ENCODE peak calls at places on chromosomes 16 and 17, in five cellular contexts. X, J, S, L and B are unnamed samples.

GRCh38 chr17:79892457-79893236 is 53.4 kb upstream of the CBX4 start:
- DNase-seq in S (no peak), J (no peak), X (peak; percentile 31), L (no peak), B (no peak)

GRCh38 chr17:76845524-76845923 is 22.7 kb upstream of the MGAT5B start:
- DNase-seq in J (no peak), L (no peak), S (no peak), X (no peak), B (no peak)

GRCh38 chr16:9096416-9096952 is 5.0 kb downstream of the HAPSTR1 start:
- DNase-seq in S (no peak), L (no peak), J (no peak), X (peak; percentile 29), B (no peak)

GRCh38 chr16:1832831-1833454 is 5.9 kb downstream of the FAHD1 start:
- DNase-seq in X (no peak), J (no peak), S (no peak), L (no peak), B (no peak)

GRCh38 chr16:89381788-89382187 is 108.6 kb downstream of the ANKRD11 start:
- DNase-seq in L (no peak), X (no peak), S (no peak), J (no peak), B (no peak)

GRCh38 chr17:55451758-55452468 is 30.3 kb upstream of the MMD start:
- DNase-seq in L (no peak), X (no peak), J (no peak), S (peak; percentile 66), B (no peak)

GRCh38 chr17:72719582-72720493 is 372.6 kb downstream of the SLC39A11 start:
- DNase-seq in S (no peak), J (peak; percentile 63), X (no peak), L (peak; percentile 18), B (no peak)

GRCh38 chr16:88430524-88431446 is 22.3 kb upstream of the ZFPM1 start:
- DNase-seq in X (no peak), L (no peak), J (peak; percentile 41), S (no peak), B (no peak)

GRCh38 chr17:39831588-39831987 is 32.5 kb downstream of the IKZF3 start:
- DNase-seq in J (no peak), S (no peak), L (no peak), X (no peak), B (no peak)

GRCh38 chr17:82457071-82457789 is 1.3 kb upstream of the NARF start:
- DNase-seq in S (no peak), J (no peak), X (no peak), L (peak; percentile 63), B (no peak)

GRCh38 chr17:12730421-12730820 is 58.9 kb upstream of the ARHGAP44 start:
- DNase-seq in J (no peak), S (no peak), L (no peak), X (no peak), B (no peak)

GRCh38 chr17:29078183-29079045 is 35.5 kb downstream of the PIPOX start:
- DNase-seq in J (no peak), L (no peak), X (no peak), S (no peak), B (peak; percentile 32)

GRCh38 chr16:52372313-52372712 is 174.6 kb downstream of the TOX3 start:
- DNase-seq in J (no peak), S (no peak), L (no peak), X (no peak), B (no peak)

DNA sequence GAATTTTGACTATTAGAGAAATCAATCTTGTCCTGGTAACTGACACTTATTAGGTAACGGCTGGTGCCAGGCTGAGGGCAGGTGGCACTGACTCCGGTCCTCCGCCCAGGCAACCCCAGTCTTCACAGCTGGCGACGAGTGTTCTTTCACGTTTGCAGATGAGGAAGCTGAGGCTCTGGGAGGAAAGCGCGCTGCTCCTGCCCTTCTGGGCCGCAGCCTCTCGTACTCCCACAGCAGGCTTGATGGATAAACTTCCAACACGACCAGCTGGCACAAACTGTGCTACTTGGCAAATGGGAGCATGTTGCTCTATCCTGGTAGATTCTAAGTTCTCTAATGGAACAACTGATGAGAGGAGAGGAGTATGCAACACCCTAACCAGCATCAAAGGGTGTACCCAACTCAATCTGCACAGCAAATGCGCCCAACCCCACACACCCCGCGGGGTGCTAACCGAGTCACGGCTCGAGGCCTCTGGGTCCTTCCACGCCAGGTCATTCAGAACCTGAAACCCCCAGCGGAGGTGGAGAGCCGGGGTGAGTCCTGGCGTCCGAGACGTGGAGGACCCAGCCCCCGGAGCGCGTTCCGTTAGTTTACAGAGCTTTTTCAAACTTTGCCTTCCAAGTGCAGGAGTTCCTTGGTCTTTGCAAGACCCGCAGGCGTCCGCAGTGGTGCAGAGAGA is 477 bp upstream of the SLC47A1 start:
- DNase-seq in X (no peak), S (no peak), L (no peak), J (no peak), B (no peak)
- H3K27ac ChIP-seq in X (peak overlapping the region; percentile 54), S (no peak overlapping the region), L (no peak overlapping the region), J (no peak overlapping the region), B (no peak overlapping the region)

GRCh38 chr17:40864661-40865380 is 2.2 kb downstream of the KRT12 start:
- DNase-seq in L (no peak), S (no peak), X (no peak), J (no peak), B (no peak)

GRCh38 chr17:40859536-40859935 is 7.5 kb downstream of the KRT12 start:
- DNase-seq in L (no peak), J (no peak), S (no peak), X (no peak), B (no peak)

GRCh38 chr17:40866838-40867237 is at the start of gene KRT12:
- DNase-seq in J (no peak), X (no peak), S (no peak), L (no peak), B (no peak)

GRCh38 chr17:40857535-40857934 is 9.5 kb downstream of the KRT12 start:
- DNase-seq in L (no peak), S (no peak), X (no peak), J (no peak), B (no peak)

DNA sequence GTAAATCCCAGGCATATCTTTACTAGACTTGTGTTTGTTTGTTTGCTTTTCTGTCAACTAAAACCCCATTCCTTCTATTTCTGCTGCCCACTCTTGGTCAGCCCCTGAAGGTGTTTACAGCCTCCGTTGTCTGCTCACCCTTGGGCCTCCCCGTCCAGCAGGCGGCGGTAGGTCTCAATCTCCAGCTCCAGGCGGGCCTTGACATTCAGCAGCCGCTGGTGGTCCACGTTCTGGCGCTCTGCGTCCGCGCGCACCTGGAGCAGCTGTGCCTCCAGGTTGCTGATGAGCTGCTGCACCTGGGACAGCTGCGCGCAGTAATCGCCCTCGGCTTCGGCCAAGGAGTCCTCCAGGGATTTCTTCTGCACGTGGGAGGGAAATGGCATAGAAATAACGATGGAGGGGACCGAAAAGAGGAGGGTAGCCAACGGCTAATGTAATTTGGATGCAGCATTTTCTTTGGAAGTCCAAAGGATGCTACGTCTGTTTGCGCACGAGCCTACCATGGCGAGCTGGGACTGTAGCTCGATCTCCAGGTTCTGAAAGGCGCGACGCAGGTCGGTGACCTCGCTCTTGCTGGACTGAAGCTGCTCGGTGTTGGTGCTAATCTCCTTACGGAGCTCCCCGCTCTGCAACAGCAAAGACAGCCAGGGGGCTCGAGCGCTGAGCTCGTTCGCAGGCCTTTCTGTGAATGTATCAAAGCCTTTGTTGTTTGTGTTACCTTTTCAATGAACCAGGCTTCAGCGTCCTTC is 3.9 kb downstream of the KRT12 start:
- DNase-seq in S (no peak), J (no peak), L (no peak), X (no peak), B (peak; percentile 74)
- TF ChIP-seq CTCF in S (peak; percentile 55), J (no peak), L (no peak), X (no peak), B (peak; percentile 40)

GRCh38 chr16:47815655-47816054 is 340.1 kb downstream of the ABCC12 start:
- DNase-seq in S (no peak), X (no peak), L (no peak), J (no peak), B (no peak)

GRCh38 chr16:47817048-47817447 is 338.7 kb downstream of the ABCC12 start:
- DNase-seq in J (no peak), L (no peak), X (no peak), S (no peak), B (no peak)
- H3K27ac ChIP-seq in J (no peak overlapping the region), L (no peak overlapping the region), X (no peak overlapping the region), S (no peak overlapping the region), B (no peak overlapping the region)

DNA sequence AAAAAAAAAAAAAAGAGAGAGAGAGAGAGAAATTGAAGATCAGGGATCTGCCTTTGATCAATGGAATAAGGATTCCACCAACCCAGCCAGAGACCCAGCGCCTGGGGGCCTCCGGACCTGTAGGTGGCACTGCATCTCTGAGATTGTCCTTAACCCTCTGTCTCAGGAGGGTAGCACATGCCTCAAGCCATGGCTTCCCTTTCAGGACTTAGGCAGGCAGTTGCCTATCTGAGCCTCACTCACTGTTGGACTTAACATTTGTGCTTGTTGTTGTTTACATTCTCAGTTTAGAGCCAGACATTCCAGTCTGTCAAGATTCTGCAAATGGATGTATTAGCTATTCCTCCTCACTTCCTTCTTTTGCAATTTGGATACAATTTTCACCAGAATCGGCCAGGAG is 5.1 kb upstream of the SCNN1B start:
- DNase-seq in S (no peak), J (no peak), X (no peak), L (no peak), B (peak; percentile 22)
- TF ChIP-seq CTCF in S (no peak), J (no peak), X (peak; percentile 15), L (no peak), B (no peak)